ENCODE peak calls at places on chromosomes 6 and 20, in six cellular contexts. One of them, this sample, is unnamed.
A peak's percentile ranks its signal among the peaks of the same experiment; 100 is the strongest.

GRCh38 chr6:168440520-168441433 is at the start of gene SMOC2:
- DNase-seq in dorsolateral prefrontal cortex: no peak
- DNase-seq in psoas muscle: peak; percentile 79
- DNase-seq in PC-3: no peak
- DNase-seq in body of pancreas: peak; percentile 38
- DNase-seq in fibroblast of lung: no peak
- DNase-seq in this sample: no peak

GRCh38 chr6:48986105-48986504 is 476.9 kb downstream of the MMUT start:
- DNase-seq in fibroblast of lung: no peak
- DNase-seq in body of pancreas: no peak
- DNase-seq in dorsolateral prefrontal cortex: no peak
- DNase-seq in psoas muscle: no peak
- DNase-seq in PC-3: no peak
- DNase-seq in this sample: no peak

GRCh38 chr6:37251211-37251610 is 6.4 kb upstream of the TBC1D22B start:
- DNase-seq in PC-3: peak; percentile 34
- DNase-seq in fibroblast of lung: peak; percentile 47
- DNase-seq in psoas muscle: no peak
- DNase-seq in body of pancreas: no peak
- DNase-seq in dorsolateral prefrontal cortex: no peak
- DNase-seq in this sample: no peak

GRCh38 chr6:3609388-3609787 is 142.1 kb downstream of the PXDC1 start:
- DNase-seq in body of pancreas: no peak
- DNase-seq in PC-3: no peak
- DNase-seq in dorsolateral prefrontal cortex: no peak
- DNase-seq in fibroblast of lung: no peak
- DNase-seq in psoas muscle: no peak
- DNase-seq in this sample: no peak

GRCh38 chr6:26194774-26195375 is 107.6 kb downstream of the HFE start:
- DNase-seq in dorsolateral prefrontal cortex: no peak
- DNase-seq in fibroblast of lung: no peak
- DNase-seq in PC-3: no peak
- DNase-seq in body of pancreas: no peak
- DNase-seq in psoas muscle: no peak
- DNase-seq in this sample: no peak

GRCh38 chr20:62464990-62465389 is 10.8 kb downstream of the GATA5 start:
- DNase-seq in psoas muscle: no peak
- DNase-seq in fibroblast of lung: no peak
- DNase-seq in PC-3: no peak
- DNase-seq in body of pancreas: no peak
- DNase-seq in dorsolateral prefrontal cortex: no peak
- DNase-seq in this sample: no peak

GRCh38 chr6:95601133-95601532 is 23.8 kb downstream of the MANEA start:
- DNase-seq in fibroblast of lung: no peak
- DNase-seq in body of pancreas: no peak
- DNase-seq in psoas muscle: no peak
- DNase-seq in dorsolateral prefrontal cortex: no peak
- DNase-seq in PC-3: peak; percentile 70
- DNase-seq in this sample: no peak

GRCh38 chr20:45833883-45834796 is 541 bp downstream of the SNX21 start:
- DNase-seq in psoas muscle: peak; percentile 85
- DNase-seq in fibroblast of lung: peak; percentile 67
- DNase-seq in body of pancreas: peak; percentile 64
- DNase-seq in PC-3: peak; percentile 67
- DNase-seq in dorsolateral prefrontal cortex: peak; percentile 58
- DNase-seq in this sample: peak; percentile 77

GRCh38 chr6:63683071-63683603 is 47.5 kb downstream of the PHF3 start:
- DNase-seq in PC-3: no peak
- DNase-seq in dorsolateral prefrontal cortex: no peak
- DNase-seq in body of pancreas: no peak
- DNase-seq in fibroblast of lung: no peak
- DNase-seq in psoas muscle: no peak
- DNase-seq in this sample: no peak

GRCh38 chr6:38567436-38567835 is 72.3 kb downstream of the BTBD9 start:
- DNase-seq in body of pancreas: peak; percentile 45
- DNase-seq in PC-3: peak; percentile 84
- DNase-seq in fibroblast of lung: peak; percentile 90
- DNase-seq in psoas muscle: peak; percentile 85
- DNase-seq in dorsolateral prefrontal cortex: peak; percentile 47
- DNase-seq in this sample: no peak

GRCh38 chr6:155325700-155326516 is 11.6 kb upstream of the TFB1M start:
- DNase-seq in PC-3: peak; percentile 59
- DNase-seq in psoas muscle: no peak
- DNase-seq in fibroblast of lung: no peak
- DNase-seq in body of pancreas: no peak
- DNase-seq in dorsolateral prefrontal cortex: no peak
- DNase-seq in this sample: no peak

GRCh38 chr6:39330057-39330456 is 7.6 kb upstream of the KCNK16 start:
- DNase-seq in dorsolateral prefrontal cortex: no peak
- DNase-seq in PC-3: no peak
- DNase-seq in fibroblast of lung: no peak
- DNase-seq in psoas muscle: no peak
- DNase-seq in body of pancreas: no peak
- DNase-seq in this sample: no peak

GRCh38 chr6:154501287-154501868 is 9.1 kb downstream of the CNKSR3 start:
- DNase-seq in body of pancreas: no peak
- DNase-seq in psoas muscle: no peak
- DNase-seq in PC-3: no peak
- DNase-seq in fibroblast of lung: no peak
- DNase-seq in dorsolateral prefrontal cortex: no peak
- DNase-seq in this sample: no peak

GRCh38 chr6:41232667-41233066 is 4.5 kb downstream of the TREML4 start:
- DNase-seq in body of pancreas: no peak
- DNase-seq in dorsolateral prefrontal cortex: no peak
- DNase-seq in fibroblast of lung: no peak
- DNase-seq in psoas muscle: no peak
- DNase-seq in PC-3: no peak
- DNase-seq in this sample: no peak

GRCh38 chr20:13348301-13349239 is 127.5 kb downstream of the ISM1 start:
- DNase-seq in dorsolateral prefrontal cortex: no peak
- DNase-seq in body of pancreas: no peak
- DNase-seq in psoas muscle: no peak
- DNase-seq in PC-3: no peak
- DNase-seq in fibroblast of lung: peak; percentile 4
- DNase-seq in this sample: no peak

GRCh38 chr20:17680128-17680835 is 1.8 kb downstream of the RRBP1 start:
- DNase-seq in body of pancreas: peak; percentile 73
- DNase-seq in PC-3: peak; percentile 80
- DNase-seq in fibroblast of lung: peak; percentile 61
- DNase-seq in psoas muscle: peak; percentile 72
- DNase-seq in dorsolateral prefrontal cortex: no peak
- DNase-seq in this sample: no peak

GRCh38 chr6:30264731-30265130 is 51.5 kb upstream of the TRIM26 start:
- DNase-seq in fibroblast of lung: peak; percentile 78
- DNase-seq in dorsolateral prefrontal cortex: no peak
- DNase-seq in PC-3: no peak
- DNase-seq in body of pancreas: no peak
- DNase-seq in psoas muscle: no peak
- DNase-seq in this sample: no peak

GRCh38 chr6:71419954-71420692 is 131.5 kb downstream of the OGFRL1 start:
- DNase-seq in body of pancreas: peak; percentile 54
- DNase-seq in PC-3: peak; percentile 37
- DNase-seq in dorsolateral prefrontal cortex: no peak
- DNase-seq in fibroblast of lung: peak; percentile 46
- DNase-seq in psoas muscle: peak; percentile 85
- DNase-seq in this sample: peak; percentile 52
- H3K27ac ChIP-seq in body of pancreas: peak overlapping the region; percentile 95
- H3K27ac ChIP-seq in PC-3: no peak overlapping the region
- H3K27ac ChIP-seq in dorsolateral prefrontal cortex: peak overlapping the region; percentile 94
- H3K27ac ChIP-seq in fibroblast of lung: peak overlapping the region; percentile 83
- H3K27ac ChIP-seq in psoas muscle: peak overlapping the region; percentile 95
- H3K27ac ChIP-seq in this sample: peak overlapping the region; percentile 79

GRCh38 chr20:51412333-51412761 is 130.2 kb downstream of the NFATC2 start:
- DNase-seq in body of pancreas: no peak
- DNase-seq in psoas muscle: no peak
- DNase-seq in PC-3: no peak
- DNase-seq in dorsolateral prefrontal cortex: no peak
- DNase-seq in fibroblast of lung: peak; percentile 50
- DNase-seq in this sample: no peak
- H3K27ac ChIP-seq in body of pancreas: peak overlapping the region; percentile 23
- H3K27ac ChIP-seq in psoas muscle: peak overlapping the region; percentile 60
- H3K27ac ChIP-seq in PC-3: no peak overlapping the region
- H3K27ac ChIP-seq in dorsolateral prefrontal cortex: no peak overlapping the region
- H3K27ac ChIP-seq in fibroblast of lung: no peak overlapping the region
- H3K27ac ChIP-seq in this sample: no peak overlapping the region

GRCh38 chr6:33638581-33638980 is 17.5 kb downstream of the ITPR3 start:
- DNase-seq in fibroblast of lung: no peak
- DNase-seq in PC-3: no peak
- DNase-seq in dorsolateral prefrontal cortex: no peak
- DNase-seq in body of pancreas: no peak
- DNase-seq in psoas muscle: no peak
- DNase-seq in this sample: no peak

GRCh38 chr6:33641602-33642001 is 20.5 kb downstream of the ITPR3 start:
- DNase-seq in dorsolateral prefrontal cortex: no peak
- DNase-seq in body of pancreas: no peak
- DNase-seq in PC-3: no peak
- DNase-seq in fibroblast of lung: no peak
- DNase-seq in psoas muscle: no peak
- DNase-seq in this sample: no peak

GRCh38 chr6:33639559-33639958 is 18.4 kb downstream of the ITPR3 start:
- DNase-seq in fibroblast of lung: no peak
- DNase-seq in psoas muscle: no peak
- DNase-seq in dorsolateral prefrontal cortex: no peak
- DNase-seq in PC-3: no peak
- DNase-seq in body of pancreas: no peak
- DNase-seq in this sample: no peak

GRCh38 chr6:33641144-33641543 is 20.0 kb downstream of the ITPR3 start:
- DNase-seq in PC-3: no peak
- DNase-seq in fibroblast of lung: no peak
- DNase-seq in dorsolateral prefrontal cortex: no peak
- DNase-seq in body of pancreas: no peak
- DNase-seq in psoas muscle: no peak
- DNase-seq in this sample: no peak

DNA sequence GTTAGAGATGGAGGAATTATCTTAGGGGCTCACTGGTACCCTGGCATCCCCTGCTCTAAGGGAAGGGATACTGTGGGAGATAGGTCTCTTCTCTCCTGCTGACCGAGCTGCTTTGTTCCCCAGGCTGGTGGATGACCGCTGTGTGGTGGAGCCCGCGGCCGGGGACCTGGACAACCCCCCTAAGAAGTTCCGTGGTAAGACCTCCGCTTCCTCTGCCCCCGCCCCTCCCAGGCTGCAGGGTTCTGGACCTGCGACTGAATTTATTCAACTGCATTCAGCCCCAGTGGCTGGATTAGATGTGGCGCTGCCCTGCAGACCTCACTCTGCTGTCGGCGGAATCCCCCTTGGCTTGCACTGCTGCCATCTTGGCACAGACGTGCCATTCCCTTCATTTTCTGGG is 19.2 kb downstream of the ITPR3 start:
- DNase-seq in PC-3: no peak
- DNase-seq in fibroblast of lung: no peak
- DNase-seq in psoas muscle: no peak
- DNase-seq in body of pancreas: no peak
- DNase-seq in dorsolateral prefrontal cortex: no peak
- DNase-seq in this sample: no peak
- H3K27ac ChIP-seq in PC-3: no peak overlapping the region
- H3K27ac ChIP-seq in fibroblast of lung: no peak overlapping the region
- H3K27ac ChIP-seq in psoas muscle: no peak overlapping the region
- H3K27ac ChIP-seq in body of pancreas: no peak overlapping the region
- H3K27ac ChIP-seq in dorsolateral prefrontal cortex: no peak overlapping the region
- H3K27ac ChIP-seq in this sample: no peak overlapping the region

GRCh38 chr20:35120012-35120701 is 27.0 kb downstream of the EDEM2 start:
- DNase-seq in body of pancreas: no peak
- DNase-seq in psoas muscle: no peak
- DNase-seq in dorsolateral prefrontal cortex: no peak
- DNase-seq in fibroblast of lung: peak; percentile 91
- DNase-seq in PC-3: no peak
- DNase-seq in this sample: no peak
- H3K27ac ChIP-seq in body of pancreas: no peak overlapping the region
- H3K27ac ChIP-seq in psoas muscle: no peak overlapping the region
- H3K27ac ChIP-seq in dorsolateral prefrontal cortex: no peak overlapping the region
- H3K27ac ChIP-seq in fibroblast of lung: no peak overlapping the region
- H3K27ac ChIP-seq in PC-3: no peak overlapping the region
- H3K27ac ChIP-seq in this sample: no peak overlapping the region